ENCODE peak calls at places on chromosomes 7 and 10, in eight cellular contexts. W is NCI-H69, E is T-cell, F is lower leg skin, H is EH, U is Caki2, S is amygdala, D is renal cortical epithelial cell. O is an unnamed sample.

GRCh38 chr7:118429141-118429540 is 204.6 kb downstream of the ANKRD7 start:
- DNase-seq in W (no peak), E (no peak), F (no peak), H (no peak), U (no peak), S (no peak), D (no peak), O (no peak)

GRCh38 chr10:117716896-117717295 is 174.3 kb downstream of the EMX2 start:
- DNase-seq in W (peak; percentile 73), E (no peak), F (no peak), H (no peak), U (no peak), S (no peak), D (no peak), O (no peak)

GRCh38 chr10:111200505-111201186 is 123.8 kb downstream of the ADRA2A start:
- DNase-seq in W (no peak), E (no peak), F (no peak), H (no peak), U (no peak), S (no peak), D (no peak), O (peak; percentile 64)

GRCh38 chr7:84529480-84530205 is 335.1 kb upstream of the SEMA3A start:
- DNase-seq in W (peak; percentile 54), E (no peak), F (no peak), H (peak; percentile 85), U (peak; percentile 85), S (no peak), D (peak; percentile 91), O (no peak)

GRCh38 chr10:90579602-90580242 is 278.1 kb downstream of the HTR7 start:
- DNase-seq in W (no peak), E (no peak), F (no peak), H (peak; percentile 32), U (peak; percentile 29), S (no peak), D (peak; percentile 37), O (no peak)

GRCh38 chr7:42869131-42870020 is 42.5 kb downstream of the C7orf25 start:
- DNase-seq in W (no peak), E (no peak), F (no peak), H (peak; percentile 68), U (peak; percentile 62), S (no peak), D (peak; percentile 55), O (no peak)

GRCh38 chr7:129797224-129797789 is 155.5 kb downstream of the UBE2H start:
- DNase-seq in W (peak; percentile 79), E (no peak), F (no peak), H (no peak), U (no peak), S (no peak), D (no peak), O (no peak)

GRCh38 chr7:152674860-152675760 is 831 bp downstream of the XRCC2 start:
- DNase-seq in W (peak; percentile 93), E (no peak), F (no peak), H (peak; percentile 30), U (peak; percentile 30), S (no peak), D (no peak), O (no peak)

GRCh38 chr7:130930260-130930659 is 196.3 kb upstream of the KLF14 start:
- DNase-seq in W (no peak), E (no peak), F (no peak), H (no peak), U (no peak), S (no peak), D (no peak), O (peak; percentile 57)

GRCh38 chr7:134774076-134774475 is 5.4 kb upstream of the CALD1 start:
- DNase-seq in W (no peak), E (no peak), F (no peak), H (peak; percentile 51), U (no peak), S (no peak), D (no peak), O (no peak)

GRCh38 chr10:3780766-3781457 is 4.1 kb downstream of the KLF6 start:
- DNase-seq in W (no peak), E (no peak), F (no peak), H (no peak), U (no peak), S (no peak), D (peak; percentile 26), O (no peak)

GRCh38 chr10:75253281-75254220 is 17.8 kb upstream of the COMTD1 start:
- DNase-seq in W (no peak), E (no peak), F (no peak), H (no peak), U (no peak), S (no peak), D (no peak), O (no peak)

O was measured in left colon.